ENCODE peak calls at places on chromosomes 16 and 17, in five cellular contexts. W, D, T, S and M are unnamed samples.
A peak's percentile ranks its signal among the peaks of the same experiment; 100 is the strongest.

GRCh38 chr16:11410382-11411058 is 65.3 kb downstream of the RMI2 start:
- DNase-seq in W (no peak), D (no peak), T (no peak), S (peak; percentile 24), M (no peak)

GRCh38 chr17:79878346-79878745 is 39.1 kb upstream of the CBX4 start:
- DNase-seq in W (no peak), D (no peak), T (no peak), S (no peak), M (no peak)

GRCh38 chr17:17090642-17091103 is 48.4 kb downstream of the MPRIP start:
- DNase-seq in W (no peak), D (no peak), T (peak; percentile 78), S (no peak), M (peak; percentile 51)

GRCh38 chr17:75430159-75430748 is 24.8 kb upstream of the GRB2 start:
- DNase-seq in W (no peak), D (peak; percentile 26), T (peak; percentile 36), S (no peak), M (peak; percentile 9)

GRCh38 chr16:73298562-73298961 is 250.6 kb upstream of the ZFHX3 start:
- DNase-seq in W (no peak), D (no peak), T (no peak), S (peak; percentile 85), M (no peak)

GRCh38 chr17:31327534-31328526 is 6.4 kb upstream of the EVI2A start:
- DNase-seq in W (no peak), D (no peak), T (no peak), S (no peak), M (no peak)

GRCh38 chr17:73066148-73066884 is 26.2 kb downstream of the SLC39A11 start:
- DNase-seq in W (no peak), D (no peak), T (no peak), S (no peak), M (no peak)

GRCh38 chr17:81967533-81968395 is 6.8 kb upstream of the NOTUM start:
- DNase-seq in W (peak; percentile 76), D (peak; percentile 84), T (peak; percentile 80), S (peak; percentile 88), M (peak; percentile 82)

GRCh38 chr16:48409839-48410610 is 24.8 kb upstream of the SIAH1 start:
- DNase-seq in W (no peak), D (peak; percentile 18), T (peak; percentile 68), S (peak; percentile 59), M (peak; percentile 87)

GRCh38 chr16:8869212-8869987 is 594 bp upstream of the CARHSP1 start:
- DNase-seq in W (no peak), D (no peak), T (no peak), S (peak; percentile 38), M (no peak)

GRCh38 chr17:43817826-43818225 is 15.1 kb downstream of the MPP3 start:
- DNase-seq in W (no peak), D (no peak), T (no peak), S (no peak), M (no peak)

GRCh38 chr17:75260679-75261335 is 599 bp downstream of the GGA3 start:
- DNase-seq in W (no peak), D (no peak), T (no peak), S (peak; percentile 49), M (peak; percentile 39)

GRCh38 chr17:5097101-5097834 is 14.4 kb downstream of the ZNF232 start:
- DNase-seq in W (no peak), D (peak; percentile 77), T (peak; percentile 50), S (no peak), M (no peak)

GRCh38 chr17:82920715-82921114 is 80.9 kb upstream of the ZNF750 start:
- DNase-seq in W (no peak), D (no peak), T (no peak), S (no peak), M (no peak)

GRCh38 chr16:56965939-56966515 is 4.3 kb downstream of the CETP start:
- DNase-seq in W (no peak), D (no peak), T (no peak), S (peak; percentile 16), M (no peak)

GRCh38 chr17:74542166-74542565 is 3.7 kb downstream of the CD300C start:
- DNase-seq in W (no peak), D (no peak), T (no peak), S (no peak), M (no peak)

GRCh38 chr17:63697341-63698286 is 2.3 kb downstream of the LIMD2 start:
- DNase-seq in W (peak; percentile 66), D (no peak), T (peak; percentile 83), S (peak; percentile 90), M (peak; percentile 30)

GRCh38 chr17:48023408-48024148 is 14.0 kb downstream of the COPZ2 start:
- DNase-seq in W (no peak), D (peak; percentile 85), T (peak; percentile 84), S (peak; percentile 36), M (peak; percentile 88)